ENCODE peak calls at places on chromosomes 7 and 10, in five cellular contexts. One of them, this sample, is unnamed.

GRCh38 chr10:132532784-132533560 is 4.6 kb upstream of the INPP5A start:
- DNase-seq in A549: no peak
- DNase-seq in K562: no peak
- DNase-seq in GM12878: no peak
- DNase-seq in HepG2: no peak
- DNase-seq in this sample: peak; percentile 87

GRCh38 chr10:128485701-128486235 is 359.5 kb upstream of the MKI67 start:
- DNase-seq in GM12878: no peak
- DNase-seq in A549: no peak
- DNase-seq in HepG2: no peak
- DNase-seq in K562: no peak
- DNase-seq in this sample: no peak

GRCh38 chr7:85102813-85103350 is 84.0 kb downstream of the SEMA3D start:
- DNase-seq in A549: no peak
- DNase-seq in HepG2: no peak
- DNase-seq in GM12878: no peak
- DNase-seq in K562: no peak
- DNase-seq in this sample: peak; percentile 63

GRCh38 chr10:18607979-18608378 is 43.4 kb downstream of the NSUN6 start:
- DNase-seq in K562: no peak
- DNase-seq in GM12878: no peak
- DNase-seq in A549: peak; percentile 36
- DNase-seq in HepG2: no peak
- DNase-seq in this sample: peak; percentile 31

GRCh38 chr7:117157871-117158209 is 165.0 kb downstream of the WNT2 start:
- DNase-seq in K562: no peak
- DNase-seq in A549: no peak
- DNase-seq in HepG2: no peak
- DNase-seq in GM12878: no peak
- DNase-seq in this sample: no peak

GRCh38 chr7:86747698-86748097 is 104.0 kb downstream of the GRM3 start:
- DNase-seq in HepG2: no peak
- DNase-seq in GM12878: no peak
- DNase-seq in K562: no peak
- DNase-seq in A549: no peak
- DNase-seq in this sample: no peak

GRCh38 chr10:19811517-19811916 is 4.7 kb upstream of the PLXDC2 start:
- DNase-seq in GM12878: no peak
- DNase-seq in K562: no peak
- DNase-seq in A549: no peak
- DNase-seq in HepG2: peak; percentile 13
- DNase-seq in this sample: peak; percentile 33

GRCh38 chr7:113100091-113100723 is 13.6 kb upstream of the GPR85 start:
- DNase-seq in GM12878: no peak
- DNase-seq in A549: no peak
- DNase-seq in HepG2: no peak
- DNase-seq in K562: no peak
- DNase-seq in this sample: peak; percentile 44

GRCh38 chr7:41463770-41464470 is 239.0 kb downstream of the INHBA start:
- DNase-seq in A549: no peak
- DNase-seq in GM12878: no peak
- DNase-seq in HepG2: no peak
- DNase-seq in K562: no peak
- DNase-seq in this sample: peak; percentile 63

GRCh38 chr7:101629171-101629570 is at the start of gene MYL10:
- DNase-seq in GM12878: no peak
- DNase-seq in A549: no peak
- DNase-seq in HepG2: no peak
- DNase-seq in K562: no peak
- DNase-seq in this sample: no peak

GRCh38 chr7:91847881-91848599 is 32.5 kb downstream of the MTERF1 start:
- DNase-seq in GM12878: no peak
- DNase-seq in HepG2: no peak
- DNase-seq in A549: no peak
- DNase-seq in K562: no peak
- DNase-seq in this sample: no peak

GRCh38 chr10:3886666-3887251 is 101.8 kb upstream of the KLF6 start:
- DNase-seq in K562: no peak
- DNase-seq in GM12878: no peak
- DNase-seq in A549: peak; percentile 68
- DNase-seq in HepG2: peak; percentile 90
- DNase-seq in this sample: peak; percentile 96

GRCh38 chr7:55206235-55207029 is 158.7 kb upstream of the LANCL2 start:
- DNase-seq in GM12878: no peak
- DNase-seq in K562: no peak
- DNase-seq in A549: no peak
- DNase-seq in HepG2: no peak
- DNase-seq in this sample: peak; percentile 64

GRCh38 chr10:73999703-74000102 is 1.8 kb downstream of the VCL start:
- DNase-seq in A549: no peak
- DNase-seq in GM12878: no peak
- DNase-seq in HepG2: peak; percentile 38
- DNase-seq in K562: no peak
- DNase-seq in this sample: peak; percentile 59

GRCh38 chr7:74674166-74674565 is 16.6 kb downstream of the GTF2I start:
- DNase-seq in A549: no peak
- DNase-seq in HepG2: no peak
- DNase-seq in GM12878: no peak
- DNase-seq in K562: no peak
- DNase-seq in this sample: no peak

GRCh38 chr7:64887756-64888508 is 15.1 kb upstream of the ZNF273 start:
- DNase-seq in GM12878: no peak
- DNase-seq in HepG2: peak; percentile 27
- DNase-seq in A549: no peak
- DNase-seq in K562: no peak
- DNase-seq in this sample: no peak

GRCh38 chr7:155961241-155962190 is 149.3 kb upstream of the SHH start:
- DNase-seq in A549: no peak
- DNase-seq in K562: no peak
- DNase-seq in GM12878: no peak
- DNase-seq in HepG2: peak; percentile 61
- DNase-seq in this sample: no peak

GRCh38 chr10:60901561-60902235 is 42.3 kb downstream of the RHOBTB1 start:
- DNase-seq in A549: no peak
- DNase-seq in K562: no peak
- DNase-seq in GM12878: no peak
- DNase-seq in HepG2: no peak
- DNase-seq in this sample: no peak

GRCh38 chr7:107968449-107968848 is 34.5 kb downstream of the LAMB1 start:
- DNase-seq in GM12878: no peak
- DNase-seq in HepG2: no peak
- DNase-seq in K562: no peak
- DNase-seq in A549: no peak
- DNase-seq in this sample: no peak

GRCh38 chr7:92695308-92696261 is 105.4 kb upstream of the FAM133B start:
- DNase-seq in HepG2: peak; percentile 99
- DNase-seq in GM12878: no peak
- DNase-seq in A549: peak; percentile 36
- DNase-seq in K562: no peak
- DNase-seq in this sample: peak; percentile 90

DNA sequence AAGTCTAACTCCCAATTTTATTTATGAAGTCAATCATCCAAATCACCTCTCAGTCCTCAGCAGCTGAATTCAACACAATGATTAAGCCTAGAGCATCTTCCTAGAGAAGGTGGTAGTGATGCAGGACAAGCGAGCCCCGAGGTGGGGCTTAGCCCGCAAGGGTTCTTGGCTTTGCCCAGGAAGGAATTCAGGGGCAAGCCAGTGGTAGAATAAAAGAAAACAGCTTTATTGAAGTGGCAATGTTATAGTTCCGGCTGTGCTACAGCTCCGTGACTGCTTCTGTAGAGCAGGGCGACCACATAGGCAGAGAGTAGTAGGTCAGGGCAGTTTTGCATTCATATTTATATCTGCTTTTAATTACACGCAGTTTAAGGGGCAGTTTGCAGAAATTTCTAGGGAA is 18.1 kb downstream of the IL2RA start:
- DNase-seq in HepG2: no peak
- DNase-seq in K562: no peak
- DNase-seq in A549: no peak
- DNase-seq in GM12878: no peak
- DNase-seq in this sample: no peak
- TF ChIP-seq BHLHE40 in HepG2: no peak
- TF ChIP-seq BHLHE40 in K562: no peak
- TF ChIP-seq BHLHE40 in A549: no peak
- TF ChIP-seq BHLHE40 in GM12878: no peak
- TF ChIP-seq BHLHE40 in this sample: no peak

GRCh38 chr10:89235073-89235798 is 16.3 kb downstream of the LIPA start:
- DNase-seq in A549: no peak
- DNase-seq in GM12878: no peak
- DNase-seq in K562: no peak
- DNase-seq in HepG2: no peak
- DNase-seq in this sample: no peak
- H3K27ac ChIP-seq in A549: no peak overlapping the region
- H3K27ac ChIP-seq in GM12878: no peak overlapping the region
- H3K27ac ChIP-seq in K562: no peak overlapping the region
- H3K27ac ChIP-seq in HepG2: no peak overlapping the region
- H3K27ac ChIP-seq in this sample: no peak overlapping the region

DNA sequence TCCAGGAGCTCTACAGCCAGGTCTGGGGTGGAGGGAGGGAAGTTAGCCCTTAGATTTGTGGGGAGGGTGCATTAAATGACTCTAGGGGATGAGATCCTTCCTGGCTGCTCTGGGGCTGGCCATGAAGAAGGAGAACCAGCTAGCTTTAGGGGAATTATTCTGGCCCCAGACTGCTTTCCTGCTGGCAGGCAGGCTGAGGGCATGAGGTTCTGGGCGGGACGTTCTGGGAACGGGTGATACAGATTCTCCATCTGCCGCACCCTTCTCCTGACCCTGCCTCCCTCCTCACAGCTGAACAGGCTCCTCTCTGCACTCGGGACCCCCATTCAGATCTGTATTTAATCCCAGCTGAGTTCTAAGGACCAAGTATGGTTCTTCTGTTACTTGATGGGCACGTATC is 23.9 kb downstream of the GOLGA7B start:
- DNase-seq in A549: no peak
- DNase-seq in K562: no peak
- DNase-seq in GM12878: no peak
- DNase-seq in HepG2: no peak
- DNase-seq in this sample: no peak
- TF ChIP-seq BHLHE40 in A549: no peak
- TF ChIP-seq BHLHE40 in K562: no peak
- TF ChIP-seq BHLHE40 in GM12878: no peak
- TF ChIP-seq BHLHE40 in HepG2: no peak
- TF ChIP-seq BHLHE40 in this sample: no peak

GRCh38 chr7:7815395-7815794 is 97.0 kb upstream of the RPA3 start:
- DNase-seq in K562: no peak
- DNase-seq in A549: no peak
- DNase-seq in GM12878: no peak
- DNase-seq in HepG2: no peak
- DNase-seq in this sample: no peak

GRCh38 chr7:7817748-7818147 is 99.3 kb upstream of the RPA3 start:
- DNase-seq in HepG2: no peak
- DNase-seq in K562: no peak
- DNase-seq in GM12878: no peak
- DNase-seq in A549: no peak
- DNase-seq in this sample: no peak

GRCh38 chr7:7819442-7820247 is 101.2 kb upstream of the RPA3 start:
- DNase-seq in HepG2: no peak
- DNase-seq in GM12878: peak; percentile 59
- DNase-seq in A549: no peak
- DNase-seq in K562: no peak
- DNase-seq in this sample: no peak

GRCh38 chr7:7816816-7817536 is 98.6 kb upstream of the RPA3 start:
- DNase-seq in HepG2: peak; percentile 7
- DNase-seq in K562: no peak
- DNase-seq in A549: no peak
- DNase-seq in GM12878: no peak
- DNase-seq in this sample: no peak

DNA sequence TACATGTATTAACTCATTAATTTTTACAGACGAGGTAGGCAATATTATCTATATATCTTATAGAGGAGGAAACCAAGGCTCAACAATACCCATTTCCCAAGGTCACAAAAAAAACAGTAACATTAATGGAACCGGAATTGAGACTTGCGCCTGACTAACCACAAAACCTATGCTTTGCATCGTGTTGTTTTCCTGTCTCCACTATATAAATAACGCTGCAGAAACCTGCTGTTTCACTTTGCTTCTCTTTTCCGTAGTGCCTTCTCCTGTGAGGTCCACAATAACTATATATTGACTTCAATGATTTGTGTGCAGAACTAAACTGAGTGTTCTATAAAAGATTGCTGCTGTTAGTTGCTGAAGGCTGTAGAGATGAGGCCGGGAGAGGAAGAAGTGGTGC is 97.7 kb upstream of the RPA3 start:
- DNase-seq in A549: no peak
- DNase-seq in K562: no peak
- DNase-seq in HepG2: no peak
- DNase-seq in GM12878: peak; percentile 85
- DNase-seq in this sample: no peak
- H3K27ac ChIP-seq in A549: no peak overlapping the region
- H3K27ac ChIP-seq in K562: no peak overlapping the region
- H3K27ac ChIP-seq in HepG2: no peak overlapping the region
- H3K27ac ChIP-seq in GM12878: peak overlapping the region; percentile 67
- H3K27ac ChIP-seq in this sample: no peak overlapping the region

DNA sequence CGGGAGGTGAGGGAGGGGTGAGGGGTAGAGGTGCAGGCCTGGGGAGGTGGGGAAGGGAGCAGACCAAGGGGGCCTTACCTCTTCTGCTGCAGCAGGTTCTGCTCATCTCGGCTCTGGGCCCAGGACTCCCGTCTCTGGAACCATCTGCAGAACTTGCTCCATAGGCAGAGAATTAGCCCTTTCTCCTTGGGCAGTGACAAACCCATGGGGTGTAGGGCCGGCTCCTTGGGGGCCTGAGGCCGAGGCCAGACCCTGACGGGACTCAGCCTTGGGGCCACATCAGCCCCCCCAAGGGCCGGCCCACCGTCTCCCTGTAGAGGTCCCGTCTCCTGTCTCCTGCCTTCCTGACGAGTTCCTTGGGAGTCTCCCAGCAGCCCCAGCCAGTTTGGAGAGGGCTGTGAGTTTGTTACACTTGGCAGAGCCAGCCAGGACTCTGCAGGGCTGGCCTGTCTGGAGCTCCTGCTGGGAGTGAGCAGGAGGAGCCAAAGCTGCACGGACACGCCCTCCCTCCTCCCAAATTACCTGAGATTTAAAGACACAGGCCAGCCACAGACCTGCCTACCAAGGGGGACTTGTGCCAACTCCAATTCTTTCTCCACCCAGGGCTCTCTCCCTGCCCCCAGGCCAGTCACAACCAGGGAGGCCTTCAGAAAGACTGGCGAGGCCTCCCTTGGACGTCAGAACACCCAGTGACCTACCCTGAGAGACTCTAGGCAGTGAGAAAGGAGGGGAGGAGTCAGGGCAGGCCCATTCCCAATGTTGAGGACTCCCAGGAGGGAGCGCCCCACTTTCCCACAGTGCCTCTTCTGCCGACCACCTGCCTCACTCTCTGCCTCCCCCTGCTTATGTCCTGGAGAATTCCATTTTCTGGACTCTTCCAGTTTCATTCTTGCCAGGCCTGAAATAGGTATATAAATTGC is at the start of gene TRPV6:
- DNase-seq in HepG2: no peak
- DNase-seq in A549: no peak
- DNase-seq in GM12878: no peak
- DNase-seq in K562: no peak
- DNase-seq in this sample: no peak
- TF ChIP-seq BHLHE40 in HepG2: no peak
- TF ChIP-seq BHLHE40 in A549: no peak
- TF ChIP-seq BHLHE40 in GM12878: no peak
- TF ChIP-seq BHLHE40 in K562: no peak
- TF ChIP-seq BHLHE40 in this sample: no peak

GRCh38 chr7:105017263-105018051 is 3.5 kb downstream of the KMT2E start:
- DNase-seq in GM12878: no peak
- DNase-seq in A549: no peak
- DNase-seq in HepG2: no peak
- DNase-seq in K562: no peak
- DNase-seq in this sample: no peak
- H3K27ac ChIP-seq in GM12878: peak overlapping the region; percentile 100
- H3K27ac ChIP-seq in A549: no peak overlapping the region
- H3K27ac ChIP-seq in HepG2: no peak overlapping the region
- H3K27ac ChIP-seq in K562: peak overlapping the region; percentile 98
- H3K27ac ChIP-seq in this sample: no peak overlapping the region